ENCODE peak calls at places on chromosomes 4 and X, in eight cellular contexts. S is HT1080, Z is GM19239, O is T follicular helper cell, C is HFFc6, T is thyroid gland, V is RCC 7860, E is hypothalamus. K is an unnamed sample.

GRCh38 chr4:142480244-142480643 is 365.9 kb downstream of the INPP4B start:
- DNase-seq in S (peak), Z (no peak), O (no peak), C (peak), T (no peak), V (no peak), E (no peak), K (no peak)

GRCh38 chrX:106168107-106168506 is at the start of gene PWWP3B:
- DNase-seq in S (peak), Z (no peak), O (no peak), C (no peak), T (peak), V (no peak), E (no peak), K (no peak)

GRCh38 chr4:79164961-79165610 is 160.8 kb downstream of the NAA11 start:
- DNase-seq in S (no peak), Z (no peak), O (no peak), C (no peak), T (no peak), V (no peak), E (no peak), K (no peak)

GRCh38 chr4:139922625-139923024 is 231.4 kb downstream of the MAML3 start:
- DNase-seq in S (peak), Z (no peak), O (no peak), C (no peak), T (peak), V (no peak), E (no peak), K (no peak)

GRCh38 chr4:175770555-175770954 is 41.5 kb downstream of the GPM6A start:
- DNase-seq in S (peak), Z (no peak), O (no peak), C (no peak), T (no peak), V (no peak), E (no peak), K (no peak)

GRCh38 chr4:42610941-42611340 is 46.0 kb downstream of the ATP8A1 start:
- DNase-seq in S (no peak), Z (no peak), O (no peak), C (no peak), T (no peak), V (no peak), E (no peak), K (no peak)

GRCh38 chr4:138916763-138917162 is 98.8 kb upstream of the NOCT start:
- DNase-seq in S (no peak), Z (no peak), O (no peak), C (no peak), T (no peak), V (no peak), E (no peak), K (no peak)

GRCh38 chr4:139540637-139541036 is 15.4 kb downstream of the SETD7 start:
- DNase-seq in S (no peak), Z (no peak), O (no peak), C (no peak), T (no peak), V (no peak), E (no peak), K (no peak)

GRCh38 chr4:29142708-29143107 is 1577.5 kb upstream of the PCDH7 start:
- DNase-seq in S (no peak), Z (no peak), O (no peak), C (no peak), T (no peak), V (no peak), E (no peak), K (no peak)

GRCh38 chrX:50606300-50606950 is 135.8 kb upstream of the DGKK start:
- DNase-seq in S (no peak), Z (no peak), O (no peak), C (no peak), T (no peak), V (no peak), E (no peak), K (no peak)

GRCh38 chr4:65747386-65747785 is 77.1 kb upstream of the EPHA5 start:
- DNase-seq in S (no peak), Z (no peak), O (no peak), C (no peak), T (no peak), V (no peak), E (no peak), K (no peak)

GRCh38 chr4:119692001-119692400 is 63.4 kb upstream of the PDE5A start:
- DNase-seq in S (no peak), Z (no peak), O (no peak), C (peak), T (no peak), V (no peak), E (no peak), K (no peak)

GRCh38 chr4:189840356-189840755 is 100.3 kb upstream of the FRG1 start:
- DNase-seq in S (no peak), Z (no peak), O (no peak), C (no peak), T (no peak), V (no peak), E (no peak), K (no peak)

GRCh38 chr4:306551-306961 is 1.3 kb upstream of the ZNF732 start:
- DNase-seq in S (no peak), Z (no peak), O (no peak), C (no peak), T (no peak), V (peak), E (no peak), K (no peak)

GRCh38 chr4:140875751-140876389 is 119.7 kb upstream of the TBC1D9 start:
- DNase-seq in S (no peak), Z (no peak), O (no peak), C (no peak), T (no peak), V (no peak), E (no peak), K (no peak)

GRCh38 chr4:4969298-4969697 is 50.0 kb downstream of the CYTL1 start:
- DNase-seq in S (peak), Z (no peak), O (no peak), C (no peak), T (no peak), V (peak), E (no peak), K (no peak)

GRCh38 chr4:32519060-32519459 is 1798.9 kb downstream of the PCDH7 start:
- DNase-seq in S (no peak), Z (no peak), O (no peak), C (no peak), T (peak), V (peak), E (no peak), K (no peak)

GRCh38 chr4:158758142-158758541 is 10.7 kb upstream of the FNIP2 start:
- DNase-seq in S (no peak), Z (no peak), O (no peak), C (no peak), T (no peak), V (no peak), E (no peak), K (no peak)

GRCh38 chr4:152535236-152535902 is 523 bp downstream of the FBXW7 start:
- DNase-seq in S (no peak), Z (no peak), O (peak), C (no peak), T (no peak), V (no peak), E (peak), K (no peak)

GRCh38 chrX:9285342-9285771 is 179.5 kb upstream of the TBL1X start:
- DNase-seq in S (peak), Z (no peak), O (no peak), C (no peak), T (no peak), V (no peak), E (no peak), K (no peak)

GRCh38 chrX:30561191-30561590 is 16.4 kb downstream of the TASL start:
- DNase-seq in S (no peak), Z (no peak), O (no peak), C (no peak), T (no peak), V (no peak), E (no peak), K (no peak)

GRCh38 chrX:53686151-53686885 is at the start of gene HUWE1:
- DNase-seq in S (peak), Z (peak), O (peak), C (peak), T (peak), V (peak), E (peak), K (peak)

GRCh38 chr4:47933798-47934197 is 19.4 kb upstream of the NFXL1 start:
- DNase-seq in S (peak), Z (no peak), O (no peak), C (peak), T (no peak), V (peak), E (peak), K (peak)

GRCh38 chr4:166174717-166175510 is 301.9 kb downstream of the TLL1 start:
- DNase-seq in S (peak), Z (no peak), O (no peak), C (peak), T (no peak), V (no peak), E (no peak), K (no peak)

GRCh38 chr4:102734116-102734515 is 26.7 kb downstream of the MANBA start:
- DNase-seq in S (no peak), Z (no peak), O (no peak), C (no peak), T (no peak), V (no peak), E (no peak), K (no peak)

GRCh38 chr4:103853627-103854026 is 133.8 kb upstream of the TACR3 start:
- DNase-seq in S (peak), Z (no peak), O (no peak), C (no peak), T (no peak), V (no peak), E (no peak), K (no peak)

GRCh38 chr4:155025762-155026457 is 182.5 kb upstream of the NPY2R start:
- DNase-seq in S (peak), Z (no peak), O (no peak), C (no peak), T (peak), V (no peak), E (no peak), K (peak)

GRCh38 chr4:112633477-112634235 is 3.1 kb downstream of the ZGRF1 start:
- DNase-seq in S (peak), Z (no peak), O (no peak), C (peak), T (no peak), V (no peak), E (peak), K (peak)

GRCh38 chr4:89469930-89470375 is 162.4 kb upstream of the GPRIN3 start:
- DNase-seq in S (peak), Z (no peak), O (no peak), C (peak), T (no peak), V (peak), E (no peak), K (no peak)

GRCh38 chr4:144355809-144356757 is 215.6 kb upstream of the GYPA start:
- DNase-seq in S (peak), Z (peak), O (no peak), C (peak), T (no peak), V (peak), E (peak), K (no peak)

GRCh38 chr4:150140774-150141400 is 62.6 kb downstream of the DCLK2 start:
- DNase-seq in S (peak), Z (no peak), O (no peak), C (peak), T (no peak), V (no peak), E (peak), K (no peak)